ENCODE peak calls at places on chromosomes 3 and 15, in nine cellular contexts. G is iPS-NIHi11, F is fibroblast of mammary gland, E is esophagus muscularis mucosa, D is NCI-H748 treated with DMSO at 0.1 percent for 48 hours, J is fibroblast of villous mesenchyme, M is posterior cingulate gyrus, Y is NCI-H345, P is iPS DF 6.9. R is an unnamed sample.

GRCh38 chr15:95799286-95800187 is 531.0 kb upstream of the NR2F2 start:
- DNase-seq in G (no peak), F (peak), E (no peak), D (no peak), J (peak), M (no peak), Y (no peak), P (no peak), R (no peak)

GRCh38 chr3:178777718-178778411 is 241.6 kb downstream of the KCNMB2 start:
- DNase-seq in G (no peak), F (peak), E (no peak), D (no peak), J (no peak), M (no peak), Y (peak), P (no peak), R (no peak)

GRCh38 chr15:78034495-78035191 is 42.9 kb downstream of the TBC1D2B start:
- DNase-seq in G (no peak), F (peak), E (no peak), D (no peak), J (peak), M (no peak), Y (no peak), P (no peak), R (peak)

GRCh38 chr3:71486831-71487230 is 96.7 kb downstream of the FOXP1 start:
- DNase-seq in G (no peak), F (no peak), E (no peak), D (no peak), J (no peak), M (no peak), Y (no peak), P (no peak), R (peak)

GRCh38 chr15:84681822-84682221 is 23.8 kb upstream of the NMB start:
- DNase-seq in G (no peak), F (peak), E (no peak), D (no peak), J (peak), M (no peak), Y (no peak), P (no peak), R (peak)

GRCh38 chr3:2597615-2598014 is 498.9 kb downstream of the CNTN4 start:
- DNase-seq in G (no peak), F (no peak), E (no peak), D (no peak), J (no peak), M (no peak), Y (no peak), P (no peak), R (no peak)

GRCh38 chr15:100111103-100112060 is 230.4 kb downstream of the ADAMTS17 start:
- DNase-seq in G (no peak), F (peak), E (no peak), D (no peak), J (peak), M (no peak), Y (no peak), P (no peak), R (no peak)

GRCh38 chr15:52262364-52262763 is 33.2 kb downstream of the MYO5C start:
- DNase-seq in G (peak), F (peak), E (no peak), D (no peak), J (no peak), M (no peak), Y (no peak), P (no peak), R (no peak)

GRCh38 chr15:79088426-79089205 is 2.0 kb downstream of the RASGRF1 start:
- DNase-seq in G (no peak), F (no peak), E (no peak), D (no peak), J (no peak), M (no peak), Y (no peak), P (no peak), R (no peak)

GRCh38 chr3:34213481-34213880 is 415.1 kb downstream of the PDCD6IP start:
- DNase-seq in G (peak), F (no peak), E (no peak), D (peak), J (no peak), M (no peak), Y (peak), P (no peak), R (no peak)

GRCh38 chr3:47082519-47082918 is 81.4 kb downstream of the SETD2 start:
- DNase-seq in G (no peak), F (peak), E (no peak), D (no peak), J (peak), M (no peak), Y (no peak), P (no peak), R (no peak)

GRCh38 chr3:25962255-25962654 is 172.4 kb downstream of the OXSM start:
- DNase-seq in G (peak), F (no peak), E (no peak), D (peak), J (no peak), M (no peak), Y (peak), P (peak), R (no peak)

GRCh38 chr3:172179680-172180399 is 140.5 kb downstream of the FNDC3B start:
- DNase-seq in G (no peak), F (no peak), E (no peak), D (no peak), J (no peak), M (no peak), Y (no peak), P (no peak), R (no peak)

GRCh38 chr3:196502775-196503181 is 790 bp downstream of the RNF168 start:
- DNase-seq in G (peak), F (peak), E (no peak), D (no peak), J (peak), M (peak), Y (peak), P (no peak), R (peak)